ENCODE peak calls at places on chromosomes 13 and 19, in four cellular contexts. E is H54; R is activated CD8-positive, alpha-beta memory T cell treated with anti-CD3 and anti-CD28 coated beads, Interleukin-2, amount 50 U/mL, for 4 hours; Y is foreskin fibroblast. Q is an unnamed sample.

GRCh38 chr13:45417790-45418534 is at the start of gene SLC25A30:
- DNase-seq in E (peak), R (peak), Y (peak), Q (peak)

GRCh38 chr19:40621966-40622772 is 21.0 kb downstream of the LTBP4 start:
- DNase-seq in E (no peak), R (no peak), Y (no peak), Q (no peak)

GRCh38 chr19:54561840-54562239 is 11.8 kb upstream of the LILRA2 start:
- DNase-seq in E (no peak), R (no peak), Y (no peak), Q (no peak)

GRCh38 chr19:11195169-11195568 is 2.2 kb downstream of the KANK2 start:
- DNase-seq in E (no peak), R (no peak), Y (no peak), Q (no peak)

GRCh38 chr19:18904334-18905057 is 8.5 kb upstream of the CERS1 start:
- DNase-seq in E (no peak), R (no peak), Y (no peak), Q (no peak)

GRCh38 chr19:1725100-1726064 is 27.9 kb upstream of the ONECUT3 start:
- DNase-seq in E (peak), R (no peak), Y (peak), Q (no peak)

GRCh38 chr19:5403968-5404640 is 51.1 kb upstream of the ZNRF4 start:
- DNase-seq in E (peak), R (peak), Y (peak), Q (no peak)

GRCh38 chr19:19106061-19106551 is 32.2 kb downstream of the TMEM161A start:
- DNase-seq in E (no peak), R (no peak), Y (peak), Q (no peak)

GRCh38 chr13:94710081-94710809 is 2.1 kb downstream of the SOX21 start:
- DNase-seq in E (no peak), R (no peak), Y (no peak), Q (no peak)

GRCh38 chr13:45167611-45168554 is 33.0 kb downstream of the KCTD4 start:
- DNase-seq in E (no peak), R (no peak), Y (no peak), Q (no peak)

GRCh38 chr19:46812898-46813569 is 24.6 kb upstream of the SLC1A5 start:
- DNase-seq in E (no peak), R (no peak), Y (no peak), Q (no peak)